ENCODE peak calls at places on chromosomes 3 and 15, in six cellular contexts. One of them, this sample, is unnamed.

GRCh38 chr3:44762690-44763089 is 1.1 kb downstream of the KIF15 start:
- DNase-seq in transverse colon: no peak
- DNase-seq in GM20000: no peak
- DNase-seq in kidney: no peak
- DNase-seq in lower lobe of right lung: no peak
- DNase-seq in PC-9: no peak
- DNase-seq in this sample: no peak

GRCh38 chr3:16476636-16477035 is 36.9 kb downstream of the RFTN1 start:
- DNase-seq in transverse colon: no peak
- DNase-seq in GM20000: no peak
- DNase-seq in kidney: no peak
- DNase-seq in lower lobe of right lung: no peak
- DNase-seq in PC-9: no peak
- DNase-seq in this sample: no peak

GRCh38 chr3:194541483-194541882 is 54.7 kb upstream of the ATP13A3 start:
- DNase-seq in transverse colon: no peak
- DNase-seq in GM20000: peak
- DNase-seq in kidney: no peak
- DNase-seq in lower lobe of right lung: no peak
- DNase-seq in PC-9: no peak
- DNase-seq in this sample: no peak

GRCh38 chr15:86829251-86829650 is 749.6 kb downstream of the AGBL1 start:
- DNase-seq in transverse colon: no peak
- DNase-seq in GM20000: no peak
- DNase-seq in kidney: no peak
- DNase-seq in lower lobe of right lung: no peak
- DNase-seq in PC-9: no peak
- DNase-seq in this sample: no peak

GRCh38 chr15:85710340-85710842 is 84.3 kb downstream of the KLHL25 start:
- DNase-seq in transverse colon: no peak
- DNase-seq in GM20000: peak
- DNase-seq in kidney: no peak
- DNase-seq in lower lobe of right lung: no peak
- DNase-seq in PC-9: no peak
- DNase-seq in this sample: no peak

GRCh38 chr3:54146383-54147239 is 24.3 kb downstream of the CACNA2D3 start:
- DNase-seq in transverse colon: peak
- DNase-seq in GM20000: peak
- DNase-seq in kidney: peak
- DNase-seq in lower lobe of right lung: peak
- DNase-seq in PC-9: peak
- DNase-seq in this sample: peak

GRCh38 chr15:66982250-66982649 is 83.2 kb upstream of the SMAD3 start:
- DNase-seq in transverse colon: no peak
- DNase-seq in GM20000: no peak
- DNase-seq in kidney: no peak
- DNase-seq in lower lobe of right lung: no peak
- DNase-seq in PC-9: no peak
- DNase-seq in this sample: no peak

GRCh38 chr3:64319391-64319790 is 94.1 kb upstream of the PRICKLE2 start:
- DNase-seq in transverse colon: no peak
- DNase-seq in GM20000: no peak
- DNase-seq in kidney: no peak
- DNase-seq in lower lobe of right lung: no peak
- DNase-seq in PC-9: no peak
- DNase-seq in this sample: no peak

GRCh38 chr3:44021646-44022594 is 219.8 kb upstream of the TOPAZ1 start:
- DNase-seq in transverse colon: no peak
- DNase-seq in GM20000: peak
- DNase-seq in kidney: no peak
- DNase-seq in lower lobe of right lung: no peak
- DNase-seq in PC-9: no peak
- DNase-seq in this sample: no peak

GRCh38 chr3:132803889-132804288 is 81.7 kb upstream of the NPHP3 start:
- DNase-seq in transverse colon: no peak
- DNase-seq in GM20000: no peak
- DNase-seq in kidney: no peak
- DNase-seq in lower lobe of right lung: no peak
- DNase-seq in PC-9: no peak
- DNase-seq in this sample: no peak

GRCh38 chr15:56205061-56205876 is 38.4 kb downstream of the RFX7 start:
- DNase-seq in transverse colon: no peak
- DNase-seq in GM20000: no peak
- DNase-seq in kidney: no peak
- DNase-seq in lower lobe of right lung: no peak
- DNase-seq in PC-9: no peak
- DNase-seq in this sample: no peak

GRCh38 chr3:107969994-107970896 is 120.6 kb downstream of the CD47 start:
- DNase-seq in transverse colon: no peak
- DNase-seq in GM20000: no peak
- DNase-seq in kidney: no peak
- DNase-seq in lower lobe of right lung: no peak
- DNase-seq in PC-9: peak
- DNase-seq in this sample: peak

GRCh38 chr3:35832140-35832571 is 192.8 kb downstream of the ARPP21 start:
- DNase-seq in transverse colon: no peak
- DNase-seq in GM20000: no peak
- DNase-seq in kidney: no peak
- DNase-seq in lower lobe of right lung: no peak
- DNase-seq in PC-9: no peak
- DNase-seq in this sample: peak

GRCh38 chr3:21920431-21920830 is 169.4 kb upstream of the ZNF385D start:
- DNase-seq in transverse colon: no peak
- DNase-seq in GM20000: no peak
- DNase-seq in kidney: no peak
- DNase-seq in lower lobe of right lung: no peak
- DNase-seq in PC-9: no peak
- DNase-seq in this sample: no peak

GRCh38 chr3:189277711-189278110 is 105.9 kb downstream of the TPRG1 start:
- DNase-seq in transverse colon: no peak
- DNase-seq in GM20000: peak
- DNase-seq in kidney: no peak
- DNase-seq in lower lobe of right lung: no peak
- DNase-seq in PC-9: no peak
- DNase-seq in this sample: no peak

GRCh38 chr3:177281292-177281942 is 84.1 kb upstream of the TBL1XR1 start:
- DNase-seq in transverse colon: no peak
- DNase-seq in GM20000: no peak
- DNase-seq in kidney: no peak
- DNase-seq in lower lobe of right lung: no peak
- DNase-seq in PC-9: no peak
- DNase-seq in this sample: no peak

GRCh38 chr3:177567833-177568232 is 370.6 kb upstream of the TBL1XR1 start:
- DNase-seq in transverse colon: no peak
- DNase-seq in GM20000: no peak
- DNase-seq in kidney: no peak
- DNase-seq in lower lobe of right lung: no peak
- DNase-seq in PC-9: no peak
- DNase-seq in this sample: no peak

GRCh38 chr3:100590840-100591147 is 18.6 kb upstream of the ADGRG7 start:
- DNase-seq in transverse colon: no peak
- DNase-seq in GM20000: no peak
- DNase-seq in kidney: no peak
- DNase-seq in lower lobe of right lung: no peak
- DNase-seq in PC-9: no peak
- DNase-seq in this sample: no peak
- TF ChIP-seq CTCF in transverse colon: peak
- TF ChIP-seq CTCF in GM20000: no peak
- TF ChIP-seq CTCF in kidney: no peak
- TF ChIP-seq CTCF in lower lobe of right lung: no peak
- TF ChIP-seq CTCF in PC-9: peak
- TF ChIP-seq CTCF in this sample: no peak

DNA sequence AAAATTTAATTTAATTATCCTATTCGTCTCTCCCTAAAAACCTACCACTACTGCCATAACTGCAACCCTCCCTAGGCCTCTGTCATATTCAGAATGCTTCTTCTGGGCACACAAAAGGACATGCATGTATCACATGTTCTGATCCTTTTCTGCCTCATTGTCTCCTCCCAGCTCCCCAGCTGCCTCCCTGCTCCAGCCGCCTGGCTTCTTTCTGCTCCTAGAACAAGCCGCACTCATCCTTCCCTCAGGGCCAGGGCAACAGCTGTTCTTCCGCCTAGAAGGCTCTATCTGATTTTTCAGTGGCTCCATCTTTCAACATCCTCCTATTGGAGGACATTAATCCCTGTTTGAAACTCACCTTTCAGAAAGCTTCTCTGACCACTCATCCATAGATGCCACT is 38.6 kb downstream of the TMED3 start:
- DNase-seq in transverse colon: no peak
- DNase-seq in GM20000: no peak
- DNase-seq in kidney: no peak
- DNase-seq in lower lobe of right lung: no peak
- DNase-seq in PC-9: no peak
- DNase-seq in this sample: no peak
- TF ChIP-seq CTCF in transverse colon: no peak
- TF ChIP-seq CTCF in GM20000: no peak
- TF ChIP-seq CTCF in kidney: no peak
- TF ChIP-seq CTCF in lower lobe of right lung: no peak
- TF ChIP-seq CTCF in PC-9: no peak
- TF ChIP-seq CTCF in this sample: no peak

GRCh38 chr3:51982838-51983577 is at the start of gene ACY1:
- DNase-seq in transverse colon: peak
- DNase-seq in GM20000: peak
- DNase-seq in kidney: peak
- DNase-seq in lower lobe of right lung: peak
- DNase-seq in PC-9: peak
- DNase-seq in this sample: peak
- TF ChIP-seq CTCF in transverse colon: no peak
- TF ChIP-seq CTCF in GM20000: no peak
- TF ChIP-seq CTCF in kidney: no peak
- TF ChIP-seq CTCF in lower lobe of right lung: no peak
- TF ChIP-seq CTCF in PC-9: peak
- TF ChIP-seq CTCF in this sample: no peak

GRCh38 chr3:47133641-47134040 is 30.3 kb downstream of the SETD2 start:
- DNase-seq in transverse colon: no peak
- DNase-seq in GM20000: no peak
- DNase-seq in kidney: no peak
- DNase-seq in lower lobe of right lung: no peak
- DNase-seq in PC-9: no peak
- DNase-seq in this sample: no peak

GRCh38 chr3:47134311-47134710 is 29.6 kb downstream of the SETD2 start:
- DNase-seq in transverse colon: no peak
- DNase-seq in GM20000: no peak
- DNase-seq in kidney: no peak
- DNase-seq in lower lobe of right lung: no peak
- DNase-seq in PC-9: no peak
- DNase-seq in this sample: no peak

GRCh38 chr3:47128110-47128509 is 35.8 kb downstream of the SETD2 start:
- DNase-seq in transverse colon: no peak
- DNase-seq in GM20000: no peak
- DNase-seq in kidney: no peak
- DNase-seq in lower lobe of right lung: no peak
- DNase-seq in PC-9: no peak
- DNase-seq in this sample: no peak

DNA sequence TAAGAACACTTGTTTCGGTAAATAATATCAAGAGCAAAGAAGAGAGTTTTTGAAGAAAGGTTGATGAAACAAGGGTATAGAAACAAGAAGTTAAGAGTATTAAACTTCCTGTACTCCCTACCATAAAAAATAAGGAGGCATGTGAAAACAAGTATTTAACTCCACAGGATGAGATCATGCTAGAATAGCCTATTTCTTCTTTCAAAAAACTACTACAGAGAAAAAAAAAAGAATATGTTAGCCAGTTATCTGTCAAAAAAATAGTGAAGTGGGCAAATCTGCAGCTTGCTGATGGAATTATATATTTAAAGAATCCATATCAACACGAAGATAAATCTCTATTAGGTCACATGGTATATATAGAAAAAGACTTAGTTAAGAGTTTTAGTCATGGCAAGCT is 33.4 kb downstream of the SETD2 start:
- DNase-seq in transverse colon: no peak
- DNase-seq in GM20000: no peak
- DNase-seq in kidney: no peak
- DNase-seq in lower lobe of right lung: no peak
- DNase-seq in PC-9: no peak
- DNase-seq in this sample: no peak
- TF ChIP-seq CTCF in transverse colon: no peak
- TF ChIP-seq CTCF in GM20000: no peak
- TF ChIP-seq CTCF in kidney: no peak
- TF ChIP-seq CTCF in lower lobe of right lung: no peak
- TF ChIP-seq CTCF in PC-9: no peak
- TF ChIP-seq CTCF in this sample: no peak

DNA sequence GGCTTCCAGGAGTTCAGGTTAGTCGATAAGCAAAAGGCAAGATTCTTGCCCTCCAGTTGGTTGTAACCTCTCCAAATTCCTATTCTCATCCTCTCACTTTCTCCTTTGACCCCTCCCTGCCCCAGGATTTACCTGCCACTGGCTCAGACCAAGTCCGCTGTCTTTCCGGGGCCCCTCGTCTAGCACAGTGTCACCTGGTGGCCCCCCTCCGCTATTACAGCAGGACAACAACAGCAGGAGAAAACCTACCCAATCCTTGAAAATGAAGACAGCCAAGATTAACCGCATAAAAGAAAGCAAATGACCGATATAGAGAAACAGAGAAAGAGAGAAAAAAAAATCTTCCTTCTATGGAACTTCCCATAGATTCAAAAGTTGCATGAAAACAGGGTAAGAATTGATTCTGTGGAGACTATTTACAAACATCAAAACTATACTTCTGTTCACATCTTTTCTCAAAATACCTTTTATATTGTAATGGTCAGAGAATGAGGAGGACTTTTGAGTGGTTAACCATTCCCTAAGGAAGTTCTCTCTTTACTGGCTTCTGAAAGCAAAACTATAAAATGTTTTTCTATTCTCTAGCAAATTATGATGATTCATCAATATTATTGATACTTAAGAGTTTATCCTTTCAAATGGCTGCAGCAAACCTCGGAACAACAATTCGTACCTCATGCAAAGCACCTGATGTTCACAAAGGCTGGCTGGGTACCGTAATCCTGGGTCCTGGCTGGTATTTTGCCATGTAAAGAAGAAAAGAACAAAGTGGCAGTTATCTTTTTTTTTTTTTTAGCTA is 10.0 kb upstream of the ST8SIA2 start:
- DNase-seq in transverse colon: no peak
- DNase-seq in GM20000: peak
- DNase-seq in kidney: no peak
- DNase-seq in lower lobe of right lung: no peak
- DNase-seq in PC-9: no peak
- DNase-seq in this sample: peak
- TF ChIP-seq CTCF in transverse colon: peak
- TF ChIP-seq CTCF in GM20000: peak
- TF ChIP-seq CTCF in kidney: peak
- TF ChIP-seq CTCF in lower lobe of right lung: peak
- TF ChIP-seq CTCF in PC-9: no peak
- TF ChIP-seq CTCF in this sample: peak

GRCh38 chr15:95624100-95624499 is 706.4 kb upstream of the NR2F2 start:
- DNase-seq in transverse colon: no peak
- DNase-seq in GM20000: no peak
- DNase-seq in kidney: no peak
- DNase-seq in lower lobe of right lung: no peak
- DNase-seq in PC-9: no peak
- DNase-seq in this sample: no peak
- TF ChIP-seq CTCF in transverse colon: no peak
- TF ChIP-seq CTCF in GM20000: no peak
- TF ChIP-seq CTCF in kidney: no peak
- TF ChIP-seq CTCF in lower lobe of right lung: no peak
- TF ChIP-seq CTCF in PC-9: no peak
- TF ChIP-seq CTCF in this sample: no peak

GRCh38 chr15:45253330-45253729 is 1.3 kb downstream of the SLC28A2 start:
- DNase-seq in transverse colon: no peak
- DNase-seq in GM20000: no peak
- DNase-seq in kidney: no peak
- DNase-seq in lower lobe of right lung: no peak
- DNase-seq in PC-9: no peak
- DNase-seq in this sample: no peak
- TF ChIP-seq CTCF in transverse colon: peak
- TF ChIP-seq CTCF in GM20000: no peak
- TF ChIP-seq CTCF in kidney: no peak
- TF ChIP-seq CTCF in lower lobe of right lung: no peak
- TF ChIP-seq CTCF in PC-9: peak
- TF ChIP-seq CTCF in this sample: no peak

GRCh38 chr3:42600958-42601675 is 631 bp downstream of the NKTR start:
- DNase-seq in transverse colon: peak
- DNase-seq in GM20000: no peak
- DNase-seq in kidney: peak
- DNase-seq in lower lobe of right lung: peak
- DNase-seq in PC-9: peak
- DNase-seq in this sample: peak
- TF ChIP-seq CTCF in transverse colon: peak
- TF ChIP-seq CTCF in GM20000: no peak
- TF ChIP-seq CTCF in kidney: no peak
- TF ChIP-seq CTCF in lower lobe of right lung: peak
- TF ChIP-seq CTCF in PC-9: no peak
- TF ChIP-seq CTCF in this sample: no peak

This sample was measured in Calu3.